ENCODE peak calls at places on chromosome 11, in seven cellular contexts. Y is transverse colon; J is HFF-Myc; D is adipocyte; P is K562; Z is ovary; S is CD8-positive, alpha-beta T cell. Q is an unnamed sample.
A peak's percentile ranks its signal among the peaks of the same experiment; 100 is the strongest.

GRCh38 chr11:67113231-67113721 is 5.8 kb upstream of the KDM2A start:
- DNase-seq in P (no peak), Y (peak; percentile 50), J (no peak), D (no peak), S (peak; percentile 33), Z (no peak), Q (no peak)

GRCh38 chr11:67355023-67355793 is 1.9 kb upstream of the POLD4 start:
- DNase-seq in D (peak; percentile 33), Z (peak; percentile 61), J (no peak), S (no peak), Y (no peak), P (peak; percentile 6), Q (no peak)

GRCh38 chr11:72754544-72755155 is 2.4 kb upstream of the ARAP1 start:
- DNase-seq in P (no peak), J (no peak), Z (no peak), Y (no peak), D (no peak), S (no peak), Q (no peak)

GRCh38 chr11:121214861-121215260 is 77.7 kb upstream of the SC5D start:
- DNase-seq in Z (no peak), P (no peak), J (no peak), S (no peak), Y (no peak), D (no peak), Q (no peak)

GRCh38 chr11:26247340-26247739 is 84.6 kb upstream of the ANO3 start:
- DNase-seq in S (no peak), Y (no peak), Z (no peak), J (no peak), D (peak; percentile 64), P (no peak), Q (peak; percentile 72)

GRCh38 chr11:86688398-86689179 is 16.2 kb upstream of the ME3 start:
- DNase-seq in J (no peak), Y (no peak), P (no peak), S (no peak), Z (no peak), D (peak; percentile 72), Q (peak; percentile 90)

GRCh38 chr11:115518983-115519382 is 14.8 kb upstream of the CADM1 start:
- DNase-seq in Y (no peak), P (no peak), S (no peak), D (no peak), J (no peak), Z (no peak), Q (no peak)

GRCh38 chr11:85182437-85183109 is 444.6 kb downstream of the DLG2 start:
- DNase-seq in S (no peak), Y (no peak), P (no peak), D (peak; percentile 39), Z (no peak), J (peak; percentile 0), Q (peak; percentile 22)

GRCh38 chr11:128824199-128825049 is 42.7 kb downstream of the KCNJ1 start:
- DNase-seq in J (no peak), S (no peak), P (no peak), D (no peak), Y (no peak), Z (peak; percentile 67), Q (no peak)

GRCh38 chr11:126879516-126879915 is 121.1 kb downstream of the KIRREL3 start:
- DNase-seq in S (no peak), J (no peak), P (no peak), Y (no peak), Z (no peak), D (no peak), Q (no peak)

GRCh38 chr11:3338569-3339565 is 40.1 kb downstream of the ZNF195 start:
- DNase-seq in S (no peak), D (no peak), Z (no peak), Y (no peak), P (no peak), J (no peak), Q (no peak)

GRCh38 chr11:26623076-26623666 is 51.1 kb upstream of the MUC15 start:
- DNase-seq in Y (no peak), Z (no peak), P (no peak), D (peak; percentile 23), J (no peak), S (no peak), Q (peak; percentile 79)

GRCh38 chr11:5291207-5291838 is 10.4 kb downstream of the OR51B4 start:
- DNase-seq in D (peak; percentile 57), Z (no peak), Y (no peak), P (peak; percentile 71), S (no peak), J (peak; percentile 20), Q (peak; percentile 70)

GRCh38 chr11:13328276-13328675 is 50.7 kb downstream of the BMAL1 start:
- DNase-seq in J (no peak), P (no peak), Z (no peak), Y (no peak), D (no peak), S (no peak), Q (no peak)

GRCh38 chr11:48103621-48104561 is 112.7 kb upstream of the OR4B1 start:
- DNase-seq in Z (no peak), S (no peak), D (peak; percentile 28), Y (peak; percentile 51), J (no peak), P (no peak), Q (no peak)

GRCh38 chr11:101436511-101437142 is 147.2 kb downstream of the TRPC6 start:
- DNase-seq in Z (peak; percentile 56), S (no peak), Y (peak; percentile 34), J (no peak), D (peak; percentile 61), P (peak; percentile 17), Q (peak; percentile 58)

GRCh38 chr11:75562836-75563484 is 907 bp downstream of the SERPINH1 start:
- DNase-seq in Z (peak; percentile 47), Y (peak; percentile 28), S (no peak), J (peak; percentile 73), P (peak; percentile 65), D (peak; percentile 63), Q (peak; percentile 44)

GRCh38 chr11:68337399-68337835 is 25.0 kb downstream of the LRP5 start:
- DNase-seq in J (no peak), Y (no peak), Z (no peak), S (no peak), D (no peak), P (no peak), Q (peak; percentile 86)

GRCh38 chr11:18721576-18722292 is 4.3 kb downstream of the IGSF22 start:
- DNase-seq in Z (peak; percentile 71), S (peak; percentile 51), J (peak; percentile 27), D (peak; percentile 58), P (peak; percentile 63), Y (peak; percentile 57), Q (peak; percentile 57)

GRCh38 chr11:783581-784015 is 6.3 kb downstream of the CEND1 start:
- DNase-seq in Y (peak; percentile 82), Z (peak; percentile 71), S (no peak), P (peak; percentile 42), J (peak; percentile 85), D (peak; percentile 96), Q (peak; percentile 77)
- H3K4me3 ChIP-seq in Y (no peak overlapping the region), Z (no peak overlapping the region), S (no peak overlapping the region), P (no peak overlapping the region), J (no peak overlapping the region), D (no peak overlapping the region), Q (no peak overlapping the region)

GRCh38 chr11:1776331-1776851 is 12.7 kb upstream of the CTSD start:
- DNase-seq in Y (no peak), D (no peak), Z (no peak), S (no peak), P (no peak), J (no peak), Q (no peak)

GRCh38 chr11:1779034-1779805 is 15.5 kb upstream of the CTSD start:
- DNase-seq in J (no peak), Y (no peak), P (no peak), Z (no peak), D (no peak), S (no peak), Q (no peak)

GRCh38 chr11:1777737-1778136 is 14.0 kb upstream of the CTSD start:
- DNase-seq in P (no peak), J (no peak), D (no peak), Z (no peak), S (no peak), Y (no peak), Q (no peak)

GRCh38 chr11:1778141-1778911 is 14.6 kb upstream of the CTSD start:
- DNase-seq in Y (no peak), Z (no peak), S (no peak), J (no peak), D (no peak), P (no peak), Q (no peak)

DNA sequence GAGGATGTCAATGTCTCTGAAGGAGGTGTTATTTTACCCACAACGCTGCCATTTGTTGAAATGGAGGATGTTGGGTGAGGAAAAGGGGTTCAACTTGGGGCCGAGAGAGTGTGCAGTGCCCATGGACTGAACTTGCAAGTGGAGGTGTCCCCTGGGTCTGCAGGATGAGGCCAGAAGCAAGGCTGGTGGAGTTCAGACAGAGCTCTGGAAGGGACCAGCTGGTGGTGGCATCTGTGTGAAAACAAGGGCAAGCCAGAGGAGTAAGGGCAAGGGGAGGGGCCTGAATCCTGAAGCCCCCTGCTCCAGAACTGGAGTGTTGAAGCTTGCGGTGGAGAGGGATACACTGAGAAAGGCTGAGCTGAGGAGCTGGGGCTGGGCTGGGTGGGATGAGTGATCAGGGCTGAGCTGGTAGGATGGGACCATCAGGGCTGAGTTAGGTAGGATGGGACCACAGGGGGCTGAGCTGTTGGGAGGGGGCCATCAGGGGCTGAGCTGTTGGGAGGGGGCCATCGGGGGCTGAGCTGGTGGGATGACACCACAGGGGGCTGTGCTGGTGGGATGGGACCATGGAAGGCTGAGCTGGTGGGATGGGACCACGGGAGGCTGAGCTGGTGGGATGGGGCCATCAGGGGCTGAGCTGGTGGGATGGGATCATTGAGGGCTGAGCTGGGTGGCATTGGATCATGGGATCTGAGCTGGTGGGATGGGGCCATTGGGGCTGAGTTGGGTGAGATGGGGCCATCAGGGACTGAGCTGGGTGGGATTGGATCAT is 13.4 kb upstream of the CTSD start:
- DNase-seq in Z (no peak), D (no peak), Y (no peak), J (no peak), P (no peak), S (no peak), Q (no peak)
- H3K4me3 ChIP-seq in Z (no peak overlapping the region), D (no peak overlapping the region), Y (no peak overlapping the region), J (no peak overlapping the region), P (no peak overlapping the region), S (no peak overlapping the region), Q (no peak overlapping the region)

DNA sequence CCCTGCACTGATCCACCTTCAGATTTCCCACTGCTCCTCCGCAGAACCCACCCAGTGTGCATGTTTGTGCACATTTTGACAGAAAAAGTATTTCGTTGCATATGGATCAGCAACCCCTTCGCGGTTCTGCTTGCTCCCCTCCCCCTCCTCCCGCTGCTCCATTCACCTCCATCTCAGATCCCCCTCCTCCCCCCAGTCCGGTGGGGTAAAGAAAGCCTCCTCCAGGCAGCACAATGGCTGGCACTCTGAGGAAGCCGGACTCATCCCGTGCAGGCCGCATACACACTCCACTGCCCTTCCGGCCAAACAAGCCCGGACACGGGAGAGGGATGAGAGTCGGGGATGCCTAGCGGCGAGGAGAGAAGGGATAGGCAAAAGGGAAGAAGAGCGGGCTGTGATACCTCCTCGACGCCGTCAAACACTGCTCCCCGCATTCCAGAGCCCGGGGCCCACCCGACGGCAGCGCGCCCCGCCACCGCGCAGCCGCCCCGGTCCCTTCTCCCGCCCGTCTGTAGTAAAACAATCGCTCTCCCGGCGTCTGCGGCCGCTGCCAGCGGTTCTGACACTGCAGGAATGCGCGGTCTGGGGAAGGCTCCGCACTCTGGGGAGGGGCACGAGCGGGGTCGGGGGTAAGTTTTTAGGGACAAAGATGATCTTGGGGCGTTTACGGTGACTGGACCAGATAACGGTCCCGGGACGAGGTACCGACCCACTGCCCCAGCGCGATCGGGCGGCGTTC is 909 bp downstream of the FEZ1 start:
- DNase-seq in S (peak; percentile 15), Y (no peak), J (no peak), Z (peak; percentile 62), P (no peak), D (peak; percentile 75), Q (peak; percentile 69)
- H3K4me3 ChIP-seq in S (peak overlapping the region; percentile 68), Y (peak overlapping the region; percentile 44), J (peak overlapping the region; percentile 40), Z (peak overlapping the region; percentile 80), P (peak overlapping the region; percentile 37), D (peak overlapping the region; percentile 78), Q (peak overlapping the region; percentile 73)

GRCh38 chr11:65576867-65577755 is 1.3 kb downstream of the EHBP1L1 start:
- DNase-seq in J (no peak), Y (peak; percentile 81), S (peak; percentile 49), Z (peak; percentile 54), D (peak; percentile 74), P (no peak), Q (peak; percentile 84)
- H3K4me3 ChIP-seq in J (peak overlapping the region; percentile 56), Y (peak overlapping the region; percentile 89), S (peak overlapping the region; percentile 44), Z (peak overlapping the region; percentile 69), D (peak overlapping the region; percentile 83), P (peak overlapping the region; percentile 88), Q (peak overlapping the region; percentile 63)

Q was measured in bronchial epithelial cell.